ENCODE peak calls at places on chromosomes 1 and 21, in four cellular contexts. M is EH, H is choroid plexus epithelial cell, W is NCI-H1105. O is an unnamed sample.

GRCh38 chr1:29849038-29849750 is 612.9 kb downstream of the PTPRU start:
- DNase-seq in W (peak), M (peak), H (peak), O (peak)

GRCh38 chr1:8317647-8318360 is at the start of gene SLC45A1:
- DNase-seq in M (peak), W (peak), H (peak), O (peak)

GRCh38 chr1:34108269-34108668 is 56.8 kb downstream of the CSMD2 start:
- DNase-seq in W (no peak), M (peak), H (no peak), O (no peak)

GRCh38 chr1:234102591-234102990 is 198.1 kb downstream of the SLC35F3 start:
- DNase-seq in W (peak), H (no peak), M (no peak), O (no peak)

GRCh38 chr1:3420218-3420951 is 34.1 kb upstream of the ARHGEF16 start:
- DNase-seq in W (no peak), H (no peak), M (no peak), O (no peak)

GRCh38 chr1:222096476-222096772 is 354.5 kb upstream of the DUSP10 start:
- DNase-seq in W (no peak), H (no peak), M (no peak), O (no peak)

GRCh38 chr1:21966247-21967000 is 10.4 kb upstream of the CELA3B start:
- DNase-seq in H (peak), M (peak), W (no peak), O (no peak)

GRCh38 chr1:212257157-212257556 is 28.1 kb upstream of the PPP2R5A start:
- DNase-seq in H (no peak), M (no peak), W (no peak), O (no peak)

GRCh38 chr1:201656670-201657032 is 117.7 kb downstream of the NAV1 start:
- DNase-seq in H (peak), M (peak), W (peak), O (no peak)

GRCh38 chr1:162568802-162569201 is 7.3 kb downstream of the UAP1 start:
- DNase-seq in W (no peak), H (no peak), M (no peak), O (no peak)

GRCh38 chr21:45078877-45079281 is 4.5 kb downstream of the ADARB1 start:
- DNase-seq in H (peak), W (no peak), M (peak), O (peak)

GRCh38 chr1:230288641-230289349 is 137.3 kb downstream of the PGBD5 start:
- DNase-seq in M (peak), W (no peak), H (peak), O (no peak)

O was measured in Peyer's patch.